ENCODE peak calls at places on chromosomes 13 and 19, in four cellular contexts. One of them, this sample, is unnamed.

GRCh38 chr13:51557875-51558604 is 26.2 kb upstream of the WDFY2 start:
- DNase-seq in osteoblast: peak; percentile 59
- DNase-seq in bronchial epithelial cell: peak; percentile 97
- DNase-seq in cardiac muscle cell: peak; percentile 84
- DNase-seq in this sample: peak; percentile 84

GRCh38 chr19:50551713-50552187 is 16.5 kb downstream of the LRRC4B start:
- DNase-seq in bronchial epithelial cell: no peak
- DNase-seq in cardiac muscle cell: peak; percentile 27
- DNase-seq in osteoblast: peak; percentile 81
- DNase-seq in this sample: peak; percentile 25

GRCh38 chr13:85363504-85363903 is 435.7 kb downstream of the SLITRK6 start:
- DNase-seq in osteoblast: no peak
- DNase-seq in cardiac muscle cell: no peak
- DNase-seq in bronchial epithelial cell: no peak
- DNase-seq in this sample: no peak

GRCh38 chr19:53813996-53814395 is 10.1 kb downstream of the NLRP12 start:
- DNase-seq in cardiac muscle cell: peak; percentile 14
- DNase-seq in bronchial epithelial cell: no peak
- DNase-seq in osteoblast: peak; percentile 92
- DNase-seq in this sample: no peak

GRCh38 chr13:101098873-101099272 is 317.4 kb downstream of the NALCN start:
- DNase-seq in bronchial epithelial cell: no peak
- DNase-seq in osteoblast: peak; percentile 2
- DNase-seq in cardiac muscle cell: no peak
- DNase-seq in this sample: no peak

GRCh38 chr19:15123900-15124299 is 16.7 kb downstream of the SYDE1 start:
- DNase-seq in cardiac muscle cell: no peak
- DNase-seq in bronchial epithelial cell: no peak
- DNase-seq in osteoblast: peak; percentile 87
- DNase-seq in this sample: peak; percentile 18

GRCh38 chr19:38650911-38651584 is 3.6 kb downstream of the ACTN4 start:
- DNase-seq in osteoblast: peak; percentile 92
- DNase-seq in bronchial epithelial cell: peak; percentile 80
- DNase-seq in cardiac muscle cell: peak; percentile 89
- DNase-seq in this sample: peak; percentile 96

GRCh38 chr13:76723551-76724232 is 162.5 kb downstream of the KCTD12 start:
- DNase-seq in osteoblast: peak; percentile 58
- DNase-seq in cardiac muscle cell: peak; percentile 82
- DNase-seq in bronchial epithelial cell: peak; percentile 40
- DNase-seq in this sample: peak; percentile 94

GRCh38 chr19:9144920-9145319 is 4.7 kb downstream of the ZNF317 start:
- DNase-seq in cardiac muscle cell: peak; percentile 4
- DNase-seq in bronchial epithelial cell: no peak
- DNase-seq in osteoblast: no peak
- DNase-seq in this sample: peak; percentile 26

GRCh38 chr19:56477429-56478338 is 539 bp upstream of the ZNF667 start:
- DNase-seq in bronchial epithelial cell: peak; percentile 86
- DNase-seq in cardiac muscle cell: peak; percentile 95
- DNase-seq in osteoblast: peak; percentile 97
- DNase-seq in this sample: peak; percentile 94

GRCh38 chr19:29379257-29379986 is 146.4 kb upstream of the VSTM2B start:
- DNase-seq in osteoblast: no peak
- DNase-seq in cardiac muscle cell: no peak
- DNase-seq in bronchial epithelial cell: no peak
- DNase-seq in this sample: no peak

GRCh38 chr19:19628499-19629134 is 597 bp upstream of the LPAR2 start:
- DNase-seq in osteoblast: peak; percentile 96
- DNase-seq in cardiac muscle cell: peak; percentile 87
- DNase-seq in bronchial epithelial cell: peak; percentile 82
- DNase-seq in this sample: peak; percentile 76

GRCh38 chr13:24709186-24709913 is 29.1 kb downstream of the ATP12A start:
- DNase-seq in cardiac muscle cell: no peak
- DNase-seq in bronchial epithelial cell: no peak
- DNase-seq in osteoblast: no peak
- DNase-seq in this sample: no peak

GRCh38 chr13:90562388-90562787 is 785.1 kb upstream of the MIR17HG start:
- DNase-seq in cardiac muscle cell: no peak
- DNase-seq in bronchial epithelial cell: no peak
- DNase-seq in osteoblast: no peak
- DNase-seq in this sample: no peak

GRCh38 chr13:25232937-25233515 is 54.3 kb downstream of the MTMR6 start:
- DNase-seq in cardiac muscle cell: peak; percentile 53
- DNase-seq in osteoblast: no peak
- DNase-seq in bronchial epithelial cell: peak; percentile 44
- DNase-seq in this sample: peak; percentile 57

GRCh38 chr19:53193534-53194222 is 520 bp upstream of the ZNF665 start:
- DNase-seq in bronchial epithelial cell: no peak
- DNase-seq in osteoblast: no peak
- DNase-seq in cardiac muscle cell: no peak
- DNase-seq in this sample: no peak

GRCh38 chr19:45908956-45909355 is 5.6 kb downstream of the NANOS2 start:
- DNase-seq in osteoblast: peak; percentile 76
- DNase-seq in bronchial epithelial cell: no peak
- DNase-seq in cardiac muscle cell: no peak
- DNase-seq in this sample: no peak

GRCh38 chr19:45917421-45918091 is 3.0 kb upstream of the NANOS2 start:
- DNase-seq in bronchial epithelial cell: no peak
- DNase-seq in osteoblast: peak; percentile 51
- DNase-seq in cardiac muscle cell: no peak
- DNase-seq in this sample: no peak

GRCh38 chr19:45911291-45911690 is 3.3 kb downstream of the NANOS2 start:
- DNase-seq in cardiac muscle cell: no peak
- DNase-seq in osteoblast: no peak
- DNase-seq in bronchial epithelial cell: no peak
- DNase-seq in this sample: no peak

GRCh38 chr19:45918721-45919120 is 4.1 kb upstream of the NANOS2 start:
- DNase-seq in cardiac muscle cell: no peak
- DNase-seq in bronchial epithelial cell: no peak
- DNase-seq in osteoblast: no peak
- DNase-seq in this sample: no peak

DNA sequence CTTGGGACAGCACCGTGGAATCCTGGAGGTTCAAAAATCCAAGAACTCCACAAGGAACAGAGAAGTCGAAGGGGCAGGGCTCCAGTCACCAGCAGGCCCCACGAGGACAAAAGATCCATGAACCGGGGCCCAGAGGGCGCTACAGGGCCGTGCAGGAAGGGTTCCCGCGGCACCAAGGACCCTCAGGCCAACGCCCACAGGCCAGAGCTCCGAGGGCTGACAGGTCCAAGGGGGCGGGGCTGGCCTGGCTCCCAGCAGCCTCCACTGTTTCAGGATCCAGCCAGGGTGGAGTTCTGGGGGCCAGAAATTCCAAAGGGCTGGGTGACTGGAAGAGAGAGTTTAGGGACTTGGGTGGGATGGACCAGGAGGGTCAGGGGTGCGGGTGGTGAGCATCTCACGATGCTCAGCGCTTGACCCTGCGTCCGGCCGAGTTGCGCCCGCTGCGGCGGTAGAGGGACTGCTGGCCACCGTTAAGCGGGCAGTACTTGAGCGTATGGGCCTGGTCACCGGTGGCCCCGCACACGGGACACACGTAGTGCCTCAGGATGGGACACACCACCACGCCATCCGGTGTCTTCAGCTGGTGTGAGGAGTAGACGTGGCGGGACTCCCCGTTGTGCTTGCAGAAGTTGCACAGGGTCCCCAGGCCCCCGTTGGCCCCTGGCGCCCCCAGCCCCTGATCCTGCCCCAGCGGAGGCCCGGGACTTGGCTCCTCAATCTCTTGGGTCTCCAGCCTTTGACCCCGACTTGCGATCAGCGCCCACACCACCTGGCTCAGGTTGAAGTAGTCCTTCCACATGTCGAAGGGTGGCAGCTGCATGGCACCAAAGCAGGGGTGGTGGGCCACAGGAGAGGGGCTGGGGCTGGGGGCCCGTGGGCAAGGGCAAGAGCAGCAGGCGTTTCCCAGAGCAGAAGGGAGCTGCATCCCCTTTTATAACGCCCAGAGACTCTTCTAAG is at the start of gene NANOS2:
- DNase-seq in cardiac muscle cell: peak; percentile 48
- DNase-seq in osteoblast: peak; percentile 26
- DNase-seq in bronchial epithelial cell: no peak
- DNase-seq in this sample: peak; percentile 33
- TF ChIP-seq CTCF in cardiac muscle cell: no peak
- TF ChIP-seq CTCF in osteoblast: no peak
- TF ChIP-seq CTCF in bronchial epithelial cell: no peak
- TF ChIP-seq CTCF in this sample: peak; percentile 20

DNA sequence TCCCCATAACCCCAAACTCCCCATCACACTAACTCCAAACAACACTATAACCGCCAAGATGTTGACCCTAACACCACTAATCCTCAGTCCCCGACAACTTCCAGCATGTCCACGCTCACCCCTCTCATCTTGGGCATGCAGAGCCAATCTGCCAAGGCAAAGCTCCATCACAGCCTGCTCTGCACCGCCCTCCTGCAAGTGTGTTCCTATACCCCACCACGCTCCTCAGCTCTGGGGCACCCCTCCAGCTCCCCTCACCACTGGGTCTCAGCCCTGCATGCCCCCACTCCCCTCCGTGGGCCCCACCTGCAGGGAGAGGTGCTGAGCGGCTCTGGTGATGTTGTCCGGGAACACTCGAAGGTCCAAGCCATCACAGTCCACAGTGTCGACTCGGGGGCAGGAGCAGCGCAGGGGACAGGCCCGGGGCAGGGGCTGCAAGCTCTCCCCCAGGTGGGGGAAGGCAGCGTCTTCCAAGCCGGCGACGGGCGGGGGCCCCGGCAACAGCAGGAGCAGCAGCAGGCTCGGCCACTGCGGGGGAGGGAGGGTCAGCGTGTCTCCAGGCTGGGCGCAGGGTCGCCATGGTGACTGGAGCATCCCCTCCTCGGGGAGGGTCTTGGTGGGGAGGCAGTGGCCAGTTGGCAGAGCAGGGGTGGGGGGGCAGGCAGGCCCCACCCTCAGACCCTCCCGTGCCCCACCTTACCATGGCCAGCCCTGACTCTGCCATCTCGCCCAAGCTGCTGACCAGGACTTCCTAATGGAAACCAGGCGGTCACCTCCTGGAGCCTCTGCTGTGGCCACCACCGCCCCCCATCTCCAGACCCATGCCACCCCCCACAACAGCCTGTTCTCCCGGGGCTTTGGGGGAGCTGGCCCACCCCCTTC is 497 bp downstream of the PODNL1 start:
- DNase-seq in osteoblast: peak; percentile 91
- DNase-seq in bronchial epithelial cell: no peak
- DNase-seq in cardiac muscle cell: peak; percentile 28
- DNase-seq in this sample: no peak
- H3K4me3 ChIP-seq in osteoblast: peak overlapping the region; percentile 83
- H3K4me3 ChIP-seq in bronchial epithelial cell: peak overlapping the region; percentile 1
- H3K4me3 ChIP-seq in cardiac muscle cell: no peak overlapping the region
- H3K4me3 ChIP-seq in this sample: peak overlapping the region; percentile 35

GRCh38 chr19:17137417-17137816 is 61.8 kb downstream of the MYO9B start:
- DNase-seq in osteoblast: no peak
- DNase-seq in cardiac muscle cell: no peak
- DNase-seq in bronchial epithelial cell: no peak
- DNase-seq in this sample: no peak
- TF ChIP-seq CTCF in osteoblast: no peak
- TF ChIP-seq CTCF in cardiac muscle cell: no peak
- TF ChIP-seq CTCF in bronchial epithelial cell: no peak
- TF ChIP-seq CTCF in this sample: no peak

GRCh38 chr13:110646442-110647364 is 31.4 kb downstream of the NAXD start:
- DNase-seq in osteoblast: no peak
- DNase-seq in bronchial epithelial cell: no peak
- DNase-seq in cardiac muscle cell: no peak
- DNase-seq in this sample: no peak

GRCh38 chr13:110645750-110646149 is 30.4 kb downstream of the NAXD start:
- DNase-seq in bronchial epithelial cell: no peak
- DNase-seq in osteoblast: no peak
- DNase-seq in cardiac muscle cell: no peak
- DNase-seq in this sample: no peak

GRCh38 chr13:110643768-110644421 is 28.6 kb downstream of the NAXD start:
- DNase-seq in cardiac muscle cell: no peak
- DNase-seq in osteoblast: no peak
- DNase-seq in bronchial epithelial cell: no peak
- DNase-seq in this sample: no peak

GRCh38 chr13:110643324-110643723 is 28.0 kb downstream of the NAXD start:
- DNase-seq in cardiac muscle cell: no peak
- DNase-seq in bronchial epithelial cell: no peak
- DNase-seq in osteoblast: no peak
- DNase-seq in this sample: no peak

DNA sequence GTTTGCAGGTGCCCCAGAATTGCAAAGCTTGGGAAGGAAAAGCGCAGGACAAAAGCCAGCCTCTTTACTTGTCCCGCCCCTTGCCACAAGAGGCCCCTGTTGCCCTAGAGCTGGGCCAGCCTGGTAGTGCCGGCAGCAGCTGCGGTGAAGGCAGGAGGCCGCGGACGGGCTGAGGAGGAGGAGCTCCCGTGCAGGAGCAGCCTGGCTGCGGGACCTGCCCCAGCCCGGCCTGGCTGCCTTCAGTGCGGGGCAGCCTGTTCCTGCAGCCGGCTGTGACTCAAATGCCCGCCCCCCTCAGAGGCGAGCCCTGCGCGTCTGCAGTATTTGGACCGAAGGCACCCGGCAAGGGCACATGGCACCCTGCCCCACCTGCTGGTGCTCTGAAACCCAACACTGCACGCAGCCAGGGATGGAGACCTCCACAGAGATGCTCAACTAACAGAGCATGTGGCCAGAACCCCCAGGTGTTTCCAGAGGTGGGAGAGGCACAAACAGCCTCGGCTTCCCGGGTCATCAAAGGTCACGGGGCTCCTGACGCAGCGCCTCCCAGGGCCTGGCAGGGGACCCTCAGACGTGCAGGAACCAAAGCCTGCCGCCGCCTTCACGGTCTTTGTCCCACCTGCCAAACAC is 29.7 kb downstream of the NAXD start:
- DNase-seq in bronchial epithelial cell: peak; percentile 50
- DNase-seq in cardiac muscle cell: peak; percentile 65
- DNase-seq in osteoblast: peak; percentile 99
- DNase-seq in this sample: peak; percentile 61
- H3K4me3 ChIP-seq in bronchial epithelial cell: no peak overlapping the region
- H3K4me3 ChIP-seq in cardiac muscle cell: no peak overlapping the region
- H3K4me3 ChIP-seq in osteoblast: no peak overlapping the region
- H3K4me3 ChIP-seq in this sample: no peak overlapping the region

This sample was measured in fibroblast of pulmonary artery.